ENCODE peak calls at places on chromosome 21, in seven cellular contexts. W, D, V, U, G, S and P are unnamed samples.

GRCh38 chr21:44539991-44540666 is at the start of gene KRTAP10-1:
- DNase-seq in W (no peak), D (no peak), V (no peak), U (no peak), G (no peak), S (no peak), P (no peak)

GRCh38 chr21:17613242-17613676 is 558 bp upstream of the BTG3 start:
- DNase-seq in W (peak; percentile 35), D (peak; percentile 11), V (no peak), U (no peak), G (peak; percentile 34), S (peak; percentile 29), P (no peak)

GRCh38 chr21:44897326-44898010 is 23.2 kb downstream of the ITGB2 start:
- DNase-seq in W (no peak), D (no peak), V (peak; percentile 22), U (no peak), G (no peak), S (no peak), P (no peak)

GRCh38 chr21:16087523-16087922 is 357.7 kb downstream of the USP25 start:
- DNase-seq in W (no peak), D (no peak), V (no peak), U (no peak), G (no peak), S (no peak), P (no peak)

GRCh38 chr21:36288651-36289243 is 31.2 kb upstream of the MORC3 start:
- DNase-seq in W (no peak), D (no peak), V (no peak), U (peak; percentile 15), G (no peak), S (no peak), P (no peak)

GRCh38 chr21:45481977-45482898 is 60.0 kb downstream of the SLC19A1 start:
- DNase-seq in W (no peak), D (no peak), V (no peak), U (no peak), G (no peak), S (no peak), P (no peak)

GRCh38 chr21:44057960-44058651 is 46.0 kb downstream of the TRAPPC10 start:
- DNase-seq in W (no peak), D (no peak), V (no peak), U (no peak), G (no peak), S (no peak), P (peak; percentile 42)

GRCh38 chr21:36487641-36488307 is 7.9 kb upstream of the CLDN14 start:
- DNase-seq in W (no peak), D (no peak), V (no peak), U (peak; percentile 87), G (no peak), S (peak; percentile 14), P (no peak)

GRCh38 chr21:36664678-36665022 is 34.3 kb upstream of the SIM2 start:
- DNase-seq in W (no peak), D (no peak), V (no peak), U (no peak), G (no peak), S (no peak), P (no peak)

GRCh38 chr21:17396948-17397347 is 115.9 kb upstream of the CXADR start:
- DNase-seq in W (no peak), D (no peak), V (no peak), U (no peak), G (no peak), S (no peak), P (no peak)

GRCh38 chr21:35198004-35198403 is 148.9 kb upstream of the RUNX1 start:
- DNase-seq in W (no peak), D (peak; percentile 63), V (no peak), U (peak; percentile 99), G (no peak), S (no peak), P (no peak)

GRCh38 chr21:37373539-37373938 is 7.0 kb downstream of the DYRK1A start:
- DNase-seq in W (no peak), D (no peak), V (no peak), U (no peak), G (no peak), S (no peak), P (no peak)

GRCh38 chr21:44006017-44006624 is 6.0 kb upstream of the TRAPPC10 start:
- DNase-seq in W (no peak), D (peak; percentile 77), V (no peak), U (peak; percentile 88), G (no peak), S (no peak), P (no peak)

GRCh38 chr21:15895142-15896106 is 165.6 kb downstream of the USP25 start:
- DNase-seq in W (no peak), D (no peak), V (no peak), U (no peak), G (no peak), S (no peak), P (no peak)

GRCh38 chr21:14900058-14900457 is 164.7 kb downstream of the NRIP1 start:
- DNase-seq in W (no peak), D (no peak), V (no peak), U (peak; percentile 74), G (no peak), S (no peak), P (no peak)

GRCh38 chr21:35150562-35151226 is 101.6 kb upstream of the RUNX1 start:
- DNase-seq in W (no peak), D (no peak), V (no peak), U (peak; percentile 80), G (no peak), S (no peak), P (no peak)

GRCh38 chr21:36959020-36959835 is 7.2 kb downstream of the HLCS start:
- DNase-seq in W (no peak), D (peak; percentile 8), V (no peak), U (no peak), G (no peak), S (no peak), P (no peak)

GRCh38 chr21:35981514-35982070 is 78.7 kb downstream of the SETD4 start:
- DNase-seq in W (no peak), D (no peak), V (no peak), U (peak; percentile 57), G (no peak), S (no peak), P (no peak)

GRCh38 chr21:44931137-44931500 is 8.7 kb upstream of the SLX9 start:
- DNase-seq in W (peak; percentile 80), D (no peak), V (peak; percentile 36), U (no peak), G (peak; percentile 74), S (peak; percentile 93), P (peak; percentile 45)

GRCh38 chr21:29849735-29850176 is 90.0 kb downstream of the GRIK1 start:
- DNase-seq in W (peak; percentile 47), D (peak; percentile 38), V (peak; percentile 17), U (peak; percentile 23), G (peak; percentile 44), S (peak; percentile 70), P (peak; percentile 61)

GRCh38 chr21:29231781-29232548 is 66.8 kb upstream of the BACH1 start:
- DNase-seq in W (no peak), D (no peak), V (no peak), U (no peak), G (no peak), S (no peak), P (peak; percentile 28)

GRCh38 chr21:45983981-45984551 is 2.5 kb downstream of the COL6A1 start:
- DNase-seq in W (no peak), D (no peak), V (peak; percentile 68), U (no peak), G (no peak), S (no peak), P (peak; percentile 2)

GRCh38 chr21:15731243-15731613 is 1.4 kb downstream of the USP25 start:
- DNase-seq in W (no peak), D (no peak), V (no peak), U (peak; percentile 51), G (no peak), S (peak; percentile 13), P (no peak)

GRCh38 chr21:45405271-45405818 is 380 bp downstream of the COL18A1 start:
- DNase-seq in W (peak; percentile 59), D (no peak), V (peak; percentile 73), U (no peak), G (no peak), S (no peak), P (no peak)

GRCh38 chr21:46093668-46094400 is 4.1 kb upstream of the COL6A2 start:
- DNase-seq in W (no peak), D (no peak), V (no peak), U (no peak), G (no peak), S (no peak), P (peak; percentile 18)

GRCh38 chr21:38380391-38381137 is 117.7 kb downstream of the ERG start:
- DNase-seq in W (no peak), D (peak; percentile 4), V (no peak), U (no peak), G (no peak), S (no peak), P (no peak)
- TF ChIP-seq CTCF in W (no peak), D (peak; percentile 10), V (peak; percentile 25), U (peak; percentile 30), G (no peak), S (peak; percentile 37), P (peak; percentile 25)

GRCh38 chr21:41765393-41765950 is 1.4 kb downstream of the RIPK4 start:
- DNase-seq in W (no peak), D (no peak), V (no peak), U (no peak), G (no peak), S (no peak), P (no peak)
- TF ChIP-seq CTCF in W (no peak), D (no peak), V (no peak), U (no peak), G (no peak), S (no peak), P (no peak)

GRCh38 chr21:41169258-41169576 is 1.3 kb downstream of the BACE2 start:
- DNase-seq in W (no peak), D (no peak), V (no peak), U (no peak), G (no peak), S (no peak), P (no peak)

GRCh38 chr21:41167348-41168342 is at the start of gene BACE2:
- DNase-seq in W (peak; percentile 81), D (peak; percentile 72), V (peak; percentile 85), U (peak; percentile 79), G (peak; percentile 79), S (no peak), P (peak; percentile 52)

GRCh38 chr21:41166947-41167346 is 1.0 kb upstream of the BACE2 start:
- DNase-seq in W (no peak), D (no peak), V (peak; percentile 37), U (no peak), G (no peak), S (no peak), P (no peak)

GRCh38 chr21:41169701-41170100 is 1.7 kb downstream of the BACE2 start:
- DNase-seq in W (no peak), D (no peak), V (no peak), U (peak; percentile 41), G (no peak), S (no peak), P (no peak)

GRCh38 chr21:41168391-41169257 is 664 bp downstream of the BACE2 start:
- DNase-seq in W (peak; percentile 45), D (peak; percentile 29), V (peak; percentile 42), U (peak; percentile 53), G (peak; percentile 38), S (no peak), P (peak; percentile 33)
- TF ChIP-seq CTCF in W (no peak), D (no peak), V (no peak), U (peak; percentile 25), G (no peak), S (no peak), P (no peak)

DNA sequence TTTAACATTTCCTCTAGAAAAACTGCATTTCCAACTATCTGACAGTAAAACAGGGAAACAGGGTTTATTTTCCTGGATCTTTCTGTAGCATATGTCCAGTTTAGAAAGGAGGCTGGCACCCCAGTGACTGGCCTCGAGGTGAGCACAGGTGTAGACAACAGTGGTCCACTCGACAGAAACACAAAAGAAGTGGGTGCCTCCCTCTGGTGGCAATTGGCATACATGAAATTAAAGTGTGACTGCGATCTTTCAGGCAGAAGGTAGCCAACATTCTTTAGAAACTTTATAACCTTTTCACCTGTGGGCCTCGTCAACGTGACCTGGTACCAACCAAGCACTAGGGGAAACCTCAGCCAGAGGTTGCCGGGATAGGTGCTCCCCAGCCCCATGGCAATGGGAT is 44.0 kb downstream of the PCP4 start:
- DNase-seq in W (no peak), D (no peak), V (no peak), U (no peak), G (no peak), S (no peak), P (no peak)
- TF ChIP-seq CTCF in W (no peak), D (no peak), V (peak; percentile 19), U (peak; percentile 3), G (no peak), S (peak; percentile 34), P (no peak)